ENCODE peak calls at places on chromosome 1, in ten cellular contexts. A, E, J, X, S, V, F, N, M and R are unnamed samples.

GRCh38 chr1:109255673-109256072 is 6.3 kb downstream of the CELSR2 start:
- DNase-seq in M (no peak), E (no peak), A (no peak), X (no peak), F (no peak), J (no peak), V (no peak), S (no peak), N (no peak), R (no peak)

GRCh38 chr1:3772715-3773571 is at the start of gene SMIM1:
- DNase-seq in M (no peak), F (no peak), A (no peak), N (no peak), V (no peak), S (no peak), E (no peak), J (peak; percentile 27), X (no peak), R (no peak)

GRCh38 chr1:209354840-209355165 is 228.7 kb upstream of the CAMK1G start:
- DNase-seq in X (no peak), M (no peak), V (no peak), N (no peak), A (no peak), F (no peak), S (no peak), J (no peak), E (no peak), R (no peak)

GRCh38 chr1:216379441-216379840 is 43.8 kb downstream of the USH2A start:
- DNase-seq in S (no peak), X (no peak), M (no peak), N (no peak), E (no peak), A (no peak), V (no peak), F (no peak), J (no peak), R (no peak)

GRCh38 chr1:109379907-109380306 is 17.8 kb downstream of the SORT1 start:
- DNase-seq in X (no peak), M (no peak), N (no peak), V (no peak), E (no peak), F (no peak), S (no peak), A (no peak), J (no peak), R (no peak)

GRCh38 chr1:165924096-165924495 is 96.7 kb downstream of the UCK2 start:
- DNase-seq in V (no peak), F (no peak), S (no peak), N (no peak), J (no peak), M (no peak), E (no peak), A (no peak), X (no peak), R (no peak)

GRCh38 chr1:44707959-44708831 is 22.8 kb downstream of the RNU5D-1 start:
- DNase-seq in J (peak; percentile 57), S (peak; percentile 56), F (no peak), N (peak; percentile 24), V (no peak), X (no peak), M (peak; percentile 47), A (peak; percentile 79), E (no peak), R (no peak)

GRCh38 chr1:53590581-53591515 is 131.6 kb downstream of the DMRTB1 start:
- DNase-seq in M (peak; percentile 42), J (no peak), X (no peak), F (peak; percentile 17), V (no peak), A (no peak), S (no peak), N (no peak), E (no peak), R (peak; percentile 45)

DNA sequence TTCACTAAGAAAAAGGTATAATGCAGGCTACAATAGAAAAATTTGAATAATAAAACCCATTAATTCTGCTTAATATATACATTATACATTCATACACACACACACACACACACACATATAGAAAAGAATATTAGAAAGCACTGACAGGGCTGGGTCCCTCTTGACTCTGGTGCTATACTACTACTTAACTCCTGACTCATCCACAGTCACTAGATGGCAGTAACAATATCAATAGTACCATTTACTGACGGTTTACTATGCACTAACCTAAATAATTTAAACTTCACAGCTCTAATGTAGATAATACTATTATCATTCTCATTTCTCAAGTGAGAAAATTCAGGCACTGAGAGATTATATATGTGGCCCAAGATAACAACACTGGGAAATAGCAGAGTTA is 87.5 kb downstream of the COP1 start:
- DNase-seq in V (no peak), A (peak; percentile 23), F (no peak), M (peak; percentile 3), E (no peak), N (no peak), S (peak; percentile 24), X (no peak), J (peak; percentile 33), R (no peak)
- TF ChIP-seq CTCF in V (peak; percentile 21), A (peak; percentile 27), F (no peak), M (no peak), E (no peak), N (peak; percentile 13), S (peak; percentile 12), X (peak; percentile 18), J (peak; percentile 58), R (no peak)

GRCh38 chr1:145885738-145886287 is at the start of gene ANKRD35:
- DNase-seq in J (peak; percentile 84), N (no peak), V (peak; percentile 25), M (peak; percentile 45), S (peak; percentile 72), F (peak; percentile 90), A (peak; percentile 61), E (peak; percentile 89), X (no peak), R (no peak)

GRCh38 chr1:145884675-145885074 is 991 bp downstream of the ANKRD35 start:
- DNase-seq in S (no peak), J (no peak), V (no peak), N (no peak), M (peak; percentile 43), F (no peak), X (no peak), A (peak; percentile 91), E (no peak), R (peak; percentile 26)

GRCh38 chr1:145886811-145887210 is 1.1 kb upstream of the ANKRD35 start:
- DNase-seq in N (no peak), S (no peak), X (no peak), A (no peak), M (no peak), V (no peak), E (no peak), J (no peak), F (no peak), R (no peak)

GRCh38 chr1:145887631-145888030 is 2.0 kb upstream of the ANKRD35 start:
- DNase-seq in N (no peak), A (no peak), V (no peak), E (no peak), J (peak; percentile 66), S (no peak), F (no peak), M (no peak), X (no peak), R (no peak)

DNA sequence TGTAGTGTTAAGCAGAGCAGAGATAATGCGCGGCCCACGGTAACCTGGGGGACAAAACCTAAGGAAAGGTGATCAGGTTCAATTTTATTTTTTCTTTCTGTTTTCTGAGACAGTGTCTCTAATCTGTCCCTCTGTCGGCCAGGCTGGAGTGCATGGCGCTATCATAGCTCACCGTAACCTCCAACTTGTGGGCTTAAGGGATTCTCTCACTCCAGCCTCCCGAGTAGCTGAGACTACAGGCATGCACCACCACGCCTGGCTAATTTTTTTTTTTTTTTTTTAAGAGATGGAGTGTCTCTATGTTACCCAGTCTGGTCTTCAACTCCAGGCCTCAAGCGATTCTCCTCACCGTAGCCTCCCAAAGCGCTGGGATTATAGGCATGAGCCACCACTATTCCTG is 724 bp upstream of the ANKRD35 start:
- DNase-seq in J (no peak), S (no peak), X (no peak), N (no peak), A (no peak), M (no peak), F (no peak), V (no peak), E (no peak), R (no peak)
- H3K4me3 ChIP-seq in J (peak overlapping the region; percentile 75), S (peak overlapping the region; percentile 70), X (peak overlapping the region; percentile 63), N (peak overlapping the region; percentile 53), A (peak overlapping the region; percentile 73), M (peak overlapping the region; percentile 69), F (peak overlapping the region; percentile 64), V (peak overlapping the region; percentile 68), E (peak overlapping the region; percentile 88), R (peak overlapping the region; percentile 74)

GRCh38 chr1:46302091-46303037 is 1.1 kb downstream of the LRRC41 start:
- DNase-seq in F (peak; percentile 48), E (peak; percentile 63), M (peak; percentile 66), N (no peak), S (peak; percentile 81), V (no peak), A (no peak), X (no peak), J (peak; percentile 24), R (no peak)

GRCh38 chr1:46303038-46303871 is at the start of the genes LRRC41 and UQCRH:
- DNase-seq in V (peak; percentile 97), S (peak; percentile 98), A (peak; percentile 98), M (peak; percentile 98), X (peak; percentile 93), F (peak; percentile 96), N (peak; percentile 94), J (peak; percentile 95), E (peak; percentile 94), R (peak; percentile 89)

GRCh38 chr1:46301406-46302090 is 1.9 kb downstream of the LRRC41 start:
- DNase-seq in J (peak; percentile 42), A (peak; percentile 47), X (no peak), S (no peak), M (peak; percentile 63), F (peak; percentile 44), N (no peak), E (no peak), V (no peak), R (no peak)

GRCh38 chr1:46306159-46306530 is 2.6 kb downstream of the UQCRH start:
- DNase-seq in F (no peak), V (no peak), M (no peak), E (no peak), A (no peak), S (no peak), N (no peak), J (no peak), X (no peak), R (no peak)

DNA sequence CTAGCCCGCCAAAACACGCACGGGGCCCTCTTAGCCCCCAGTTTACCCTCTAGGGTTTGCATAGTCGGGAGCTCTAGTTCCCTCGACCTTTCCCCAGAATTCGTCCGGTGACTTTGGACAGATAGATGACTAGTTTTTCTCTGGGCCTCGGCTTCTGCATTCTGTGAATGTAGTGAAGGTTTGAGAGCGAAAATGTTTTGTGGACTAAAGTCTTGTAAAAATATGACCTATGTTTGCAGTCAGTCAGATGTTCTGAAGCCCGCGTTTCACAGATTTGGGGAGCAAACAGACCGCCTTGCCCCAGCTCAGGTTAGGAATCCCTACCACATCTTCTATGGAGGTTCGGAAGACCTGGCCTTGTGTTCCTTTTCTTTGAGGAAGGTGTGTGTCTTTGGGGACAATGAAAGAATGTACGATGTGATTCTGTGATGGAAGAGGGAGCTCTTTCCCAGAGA is 401 bp downstream of the UQCRH start:
- DNase-seq in N (no peak), V (no peak), E (no peak), F (no peak), M (no peak), A (no peak), S (no peak), X (no peak), J (no peak), R (no peak)
- TF ChIP-seq CTCF in N (no peak), V (no peak), E (no peak), F (no peak), M (no peak), A (no peak), S (no peak), X (no peak), J (no peak), R (no peak)

DNA sequence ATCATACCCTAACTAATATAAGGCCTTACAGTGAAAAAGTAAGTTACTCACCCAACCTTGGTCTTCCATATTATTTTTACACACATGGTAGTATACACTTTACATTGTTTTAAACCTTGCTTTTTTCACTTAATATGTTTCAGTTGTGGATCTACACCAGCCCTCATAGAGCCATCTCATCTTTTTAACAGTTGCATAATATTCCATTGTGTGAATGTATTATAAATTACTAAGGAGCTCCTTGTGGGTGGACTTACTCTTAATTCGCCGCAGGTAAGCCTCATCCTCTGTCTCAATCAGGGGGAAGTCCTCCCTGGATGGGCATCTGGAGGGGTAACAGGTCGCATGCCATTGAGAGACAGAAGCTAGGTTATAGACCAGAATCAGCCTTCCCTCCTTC is 13.2 kb downstream of the RXFP4 start:
- DNase-seq in J (no peak), X (no peak), V (no peak), F (no peak), S (no peak), N (no peak), E (no peak), M (no peak), A (no peak), R (no peak)
- H3K4me3 ChIP-seq in J (no peak overlapping the region), X (no peak overlapping the region), V (no peak overlapping the region), F (no peak overlapping the region), S (no peak overlapping the region), N (no peak overlapping the region), E (no peak overlapping the region), M (no peak overlapping the region), A (no peak overlapping the region), R (no peak overlapping the region)